ENCODE peak calls at places on chromosomes 12 and 14, in five cellular contexts. H, I, N, T and M are unnamed samples.

GRCh38 chr12:107263980-107264379 is 170.6 kb upstream of the CRY1 start:
- DNase-seq in H (no peak), I (no peak), N (no peak), T (no peak), M (no peak)

GRCh38 chr12:68331500-68331868 is 678 bp downstream of the MDM1 start:
- DNase-seq in H (no peak), I (no peak), N (no peak), T (no peak), M (no peak)

GRCh38 chr14:25049127-25049558 is 804 bp downstream of the STXBP6 start:
- DNase-seq in H (no peak), I (peak), N (no peak), T (no peak), M (no peak)

GRCh38 chr12:5066251-5066650 is 22.6 kb downstream of the KCNA5 start:
- DNase-seq in H (no peak), I (no peak), N (no peak), T (no peak), M (no peak)

GRCh38 chr14:70045296-70045695 is 143.5 kb downstream of the SLC8A3 start:
- DNase-seq in H (no peak), I (no peak), N (no peak), T (no peak), M (no peak)

GRCh38 chr12:57674691-57675090 is 19.2 kb upstream of the OS9 start:
- DNase-seq in H (no peak), I (no peak), N (no peak), T (no peak), M (no peak)

GRCh38 chr14:82060219-82060618 is 526.6 kb upstream of the SEL1L start:
- DNase-seq in H (no peak), I (no peak), N (no peak), T (no peak), M (no peak)

GRCh38 chr14:68167717-68168087 is 348.1 kb downstream of the RAD51B start:
- DNase-seq in H (no peak), I (no peak), N (no peak), T (no peak), M (no peak)

GRCh38 chr12:99605-100004 is 33.0 kb downstream of the IQSEC3 start:
- DNase-seq in H (no peak), I (peak), N (no peak), T (no peak), M (no peak)

GRCh38 chr12:112018571-112019237 is 5.5 kb downstream of the ERP29 start:
- DNase-seq in H (no peak), I (peak), N (peak), T (no peak), M (no peak)

GRCh38 chr12:123269395-123269892 is 2.2 kb downstream of the CDK2AP1 start:
- DNase-seq in H (peak), I (peak), N (peak), T (no peak), M (no peak)

GRCh38 chr14:53934778-53935414 is 21.7 kb downstream of the BMP4 start:
- DNase-seq in H (no peak), I (no peak), N (no peak), T (no peak), M (no peak)

GRCh38 chr12:50569876-50570275 is 65.1 kb downstream of the DIP2B start:
- DNase-seq in H (no peak), I (no peak), N (no peak), T (no peak), M (no peak)

GRCh38 chr12:30015661-30016060 is 231.9 kb upstream of the TMTC1 start:
- DNase-seq in H (no peak), I (no peak), N (no peak), T (no peak), M (no peak)

GRCh38 chr12:96526110-96526509 is 36.7 kb downstream of the CFAP54 start:
- DNase-seq in H (no peak), I (no peak), N (no peak), T (no peak), M (no peak)

GRCh38 chr14:51304428-51304827 is 64.4 kb downstream of the TMX1 start:
- DNase-seq in H (no peak), I (no peak), N (peak), T (no peak), M (no peak)

GRCh38 chr14:77040995-77041744 is 12.7 kb upstream of the IRF2BPL start:
- DNase-seq in H (no peak), I (no peak), N (no peak), T (peak), M (no peak)

GRCh38 chr14:76891436-76891835 is 65.2 kb downstream of the LRRC74A start:
- DNase-seq in H (no peak), I (no peak), N (no peak), T (no peak), M (no peak)

GRCh38 chr14:89721991-89722390 is 232.5 kb downstream of the EFCAB11 start:
- DNase-seq in H (no peak), I (no peak), N (no peak), T (no peak), M (no peak)

GRCh38 chr12:50509009-50509663 is 4.4 kb downstream of the DIP2B start:
- DNase-seq in H (no peak), I (no peak), N (no peak), T (no peak), M (no peak)

GRCh38 chr12:89051065-89051677 is 301.1 kb downstream of the DUSP6 start:
- DNase-seq in H (no peak), I (peak), N (peak), T (peak), M (no peak)
- TF ChIP-seq CTCF in H (peak), I (peak), N (peak), T (peak), M (peak)

DNA sequence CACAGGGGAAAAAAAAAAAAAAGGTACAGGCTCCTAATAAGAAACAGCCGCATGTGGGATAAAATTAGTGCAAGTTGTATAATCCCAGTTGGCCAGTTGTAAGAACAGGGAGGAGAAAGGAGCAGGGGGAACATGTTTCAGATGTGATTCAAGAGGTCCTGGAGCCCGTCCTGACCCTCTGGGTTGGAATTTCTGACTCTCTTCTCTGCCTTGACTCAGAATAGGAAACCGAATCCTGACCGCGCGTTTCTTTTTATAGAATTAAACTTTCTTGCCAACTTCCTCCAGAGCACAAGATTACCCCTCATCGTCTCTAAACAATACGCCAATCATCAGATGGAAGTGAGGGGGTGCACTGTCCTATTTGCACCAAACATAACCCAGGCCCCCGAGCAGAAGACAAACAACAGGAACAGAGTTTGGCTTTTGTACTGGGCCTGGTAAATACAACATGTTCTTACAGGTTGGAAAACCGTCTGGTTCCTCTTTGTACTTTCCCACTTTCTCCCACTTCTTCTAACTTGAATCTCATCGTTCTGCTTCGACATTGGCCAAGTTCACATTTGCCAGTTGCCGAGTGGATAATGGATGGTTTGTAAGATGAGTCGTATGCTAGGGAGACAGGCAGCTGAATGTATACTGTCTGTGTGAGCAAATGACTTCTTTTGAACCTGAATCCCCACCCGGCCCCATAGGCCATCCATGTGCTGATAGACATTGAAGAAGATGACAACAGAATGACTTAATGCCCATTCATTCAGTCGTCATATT is 42.5 kb upstream of the MED13L start:
- DNase-seq in H (peak), I (peak), N (peak), T (no peak), M (peak)
- H3K4me3 ChIP-seq in H (peak), I (no peak), N (no peak), T (no peak), M (peak)

DNA sequence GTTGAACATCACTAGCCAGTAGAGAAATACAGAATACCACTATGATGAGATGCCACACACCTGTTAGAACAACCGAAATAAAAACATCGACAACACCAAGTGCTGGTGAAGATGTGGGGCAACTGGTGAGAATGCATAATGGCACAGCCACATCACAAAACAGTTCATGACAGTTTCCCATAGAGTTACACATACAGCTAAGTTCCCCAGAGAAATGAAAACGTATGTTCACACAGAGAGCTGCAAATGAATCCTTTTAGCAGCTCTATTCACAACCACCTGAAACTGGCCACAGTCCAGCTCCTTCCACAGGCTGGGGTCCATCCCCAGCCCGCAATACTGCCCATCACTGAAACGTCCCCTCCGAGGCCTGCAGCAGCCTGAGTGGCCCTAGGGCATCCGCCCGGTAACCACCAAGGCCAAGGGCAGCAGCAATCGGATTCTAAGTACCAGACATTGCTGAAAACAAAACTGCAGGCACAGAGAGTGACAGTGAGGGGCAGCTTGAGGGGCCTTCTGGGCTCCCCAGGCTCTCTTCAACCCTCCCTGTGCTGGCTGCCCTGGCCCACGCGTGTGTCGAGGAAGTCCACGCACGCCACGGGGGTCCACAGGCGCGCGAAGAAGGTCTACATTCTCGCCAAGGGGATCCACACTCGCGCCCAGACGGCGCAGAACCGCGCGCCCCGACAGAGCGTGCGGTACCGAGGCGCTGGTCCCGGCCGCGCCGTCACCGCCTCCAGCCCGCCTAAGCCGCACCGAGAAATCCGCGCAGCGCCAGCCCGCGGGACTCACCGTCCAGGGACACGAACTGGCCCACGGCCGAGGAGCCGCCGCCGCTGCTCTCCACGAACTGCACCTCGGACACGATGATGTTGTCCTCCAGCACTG is 903 bp downstream of the BRF1 start:
- DNase-seq in H (no peak), I (no peak), N (no peak), T (no peak), M (no peak)
- TF ChIP-seq CTCF in H (no peak), I (no peak), N (no peak), T (no peak), M (no peak)

DNA sequence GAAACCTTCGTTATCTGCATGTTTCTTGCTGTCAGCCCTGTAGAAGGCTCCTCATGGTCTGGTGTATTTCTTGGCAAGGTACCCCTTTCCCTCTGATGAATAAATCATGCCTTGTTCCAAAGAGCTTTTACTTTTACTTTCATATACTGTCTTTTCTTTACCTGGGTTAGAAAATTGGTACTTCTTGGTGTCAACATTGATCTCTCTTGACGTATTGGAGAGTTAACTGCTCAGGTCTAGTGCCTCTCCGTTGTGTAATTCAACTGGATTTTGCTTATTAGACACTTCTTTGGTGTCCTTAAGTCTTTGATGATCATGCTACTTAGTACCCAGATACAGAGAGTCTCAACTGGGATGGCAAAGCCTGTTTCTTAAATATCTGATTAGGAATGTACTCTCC is 154.6 kb downstream of the PTCSC3 start:
- DNase-seq in H (no peak), I (no peak), N (no peak), T (no peak), M (no peak)
- H3K4me3 ChIP-seq in H (no peak), I (no peak), N (no peak), T (no peak), M (no peak)

GRCh38 chr12:116959845-116960514 is 49.2 kb downstream of the FBXW8 start:
- DNase-seq in H (no peak), I (no peak), N (no peak), T (no peak), M (no peak)

GRCh38 chr12:116954700-116955381 is 44.1 kb downstream of the FBXW8 start:
- DNase-seq in H (no peak), I (peak), N (no peak), T (no peak), M (no peak)

GRCh38 chr12:116958402-116959197 is 47.9 kb downstream of the FBXW8 start:
- DNase-seq in H (no peak), I (no peak), N (no peak), T (no peak), M (no peak)

GRCh38 chr12:116959198-116959460 is 48.4 kb downstream of the FBXW8 start:
- DNase-seq in H (no peak), I (no peak), N (no peak), T (no peak), M (no peak)

GRCh38 chr12:116955382-116956021 is 44.8 kb downstream of the FBXW8 start:
- DNase-seq in H (peak), I (peak), N (no peak), T (no peak), M (no peak)
- TF ChIP-seq CTCF in H (no peak), I (no peak), N (no peak), T (peak), M (no peak)

DNA sequence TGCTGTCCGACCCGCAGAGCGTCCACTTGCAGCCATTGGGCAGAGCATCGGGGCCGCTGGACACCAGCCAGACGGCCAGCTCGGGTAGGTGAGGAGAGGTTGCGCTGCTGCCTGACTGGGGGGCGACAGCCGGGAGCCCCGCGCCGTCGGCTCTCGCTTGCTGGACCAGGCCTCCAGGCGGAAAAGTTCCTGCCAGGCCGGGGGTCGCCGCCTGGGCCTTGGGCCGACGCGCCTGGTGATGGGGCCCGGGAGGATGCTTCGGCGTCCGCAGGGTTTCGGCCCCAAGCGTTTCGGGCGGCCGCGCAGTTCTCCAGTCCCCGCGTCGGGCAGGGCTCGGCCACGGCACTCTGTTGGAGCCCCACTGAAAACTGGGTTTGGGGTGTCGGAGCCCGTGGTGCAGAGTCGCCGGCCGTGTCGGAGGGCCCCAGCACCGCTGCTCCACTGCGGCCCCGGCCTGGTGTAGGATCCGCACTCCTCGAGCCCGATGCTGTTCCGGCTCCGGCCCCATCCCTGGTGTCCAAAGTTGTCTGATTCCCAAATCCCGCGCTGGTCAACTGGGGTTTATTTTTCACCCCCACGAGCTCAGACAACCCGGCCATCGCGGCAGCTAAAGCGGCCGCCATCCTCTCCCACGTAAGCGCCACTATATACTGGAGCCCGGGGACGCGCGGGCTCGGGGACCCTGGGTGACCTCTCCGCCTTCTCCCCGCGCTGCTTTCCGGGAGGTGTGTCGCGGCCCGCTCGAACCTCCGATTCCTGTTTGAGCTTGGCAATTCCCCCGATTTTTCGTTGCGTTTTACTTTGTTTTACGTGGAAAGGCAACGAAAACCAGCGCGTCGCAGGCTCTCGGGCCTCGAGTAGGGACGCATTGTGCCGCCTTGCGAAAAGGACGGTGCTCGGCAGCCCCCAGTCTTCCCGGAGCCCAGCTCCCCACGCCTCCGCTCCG is 872 bp downstream of the VSX2 start:
- DNase-seq in H (no peak), I (no peak), N (no peak), T (no peak), M (no peak)
- H3K4me3 ChIP-seq in H (peak), I (no peak), N (no peak), T (no peak), M (no peak)

GRCh38 chr14:49769171-49769570 is 1.2 kb downstream of the KLHDC2 start:
- DNase-seq in H (no peak), I (peak), N (peak), T (no peak), M (no peak)

GRCh38 chr14:49766839-49767238 is 1.1 kb upstream of the KLHDC2 start:
- DNase-seq in H (no peak), I (peak), N (no peak), T (no peak), M (no peak)

GRCh38 chr14:49768301-49769121 is 558 bp downstream of the KLHDC2 start:
- DNase-seq in H (peak), I (peak), N (peak), T (peak), M (no peak)

GRCh38 chr14:49769581-49770211 is 1.7 kb downstream of the KLHDC2 start:
- DNase-seq in H (no peak), I (no peak), N (no peak), T (no peak), M (no peak)

DNA sequence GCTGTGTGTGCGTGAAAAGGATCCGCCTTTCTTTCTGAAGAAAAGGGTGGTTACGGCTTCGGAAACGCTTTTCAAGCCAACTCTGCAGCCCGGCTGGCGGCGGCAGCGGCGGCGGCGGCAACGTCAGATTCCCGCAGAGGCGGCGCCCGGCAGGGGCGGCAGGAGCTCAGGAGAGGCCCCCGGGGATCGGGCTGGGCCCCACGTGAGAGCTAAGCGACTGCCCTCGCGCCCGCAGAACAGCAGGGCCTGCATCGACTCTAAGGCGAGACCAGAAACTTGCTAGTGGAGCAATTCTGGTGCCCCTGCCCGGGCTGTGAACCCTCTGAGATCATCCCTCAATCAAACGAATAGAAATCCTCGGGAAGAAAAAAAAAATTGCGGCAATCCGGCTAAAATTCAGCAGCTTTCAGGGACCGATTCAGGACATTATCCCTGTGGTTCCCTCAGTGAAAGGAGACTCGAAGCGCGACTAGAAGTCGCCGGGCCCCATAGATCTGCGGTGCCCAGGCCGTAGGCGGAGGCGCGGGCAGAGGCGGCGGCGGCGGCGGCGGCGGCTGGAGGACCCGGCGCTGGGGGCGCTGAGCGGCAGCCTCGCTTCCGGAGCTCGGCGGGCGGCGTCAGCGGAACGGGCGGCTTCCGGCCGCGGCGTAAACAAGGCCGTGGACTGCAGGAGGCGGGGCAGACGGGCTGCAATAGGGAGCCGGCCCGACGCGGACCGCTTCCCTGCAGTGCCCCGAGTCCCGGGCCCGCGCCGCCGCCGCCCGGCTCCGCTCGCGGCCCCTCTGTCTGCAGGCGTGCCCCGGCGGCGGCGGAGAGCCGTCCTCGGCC is at the start of gene KLHDC2:
- DNase-seq in H (peak), I (peak), N (peak), T (peak), M (no peak)
- TF ChIP-seq CTCF in H (peak), I (no peak), N (no peak), T (peak), M (peak)

DNA sequence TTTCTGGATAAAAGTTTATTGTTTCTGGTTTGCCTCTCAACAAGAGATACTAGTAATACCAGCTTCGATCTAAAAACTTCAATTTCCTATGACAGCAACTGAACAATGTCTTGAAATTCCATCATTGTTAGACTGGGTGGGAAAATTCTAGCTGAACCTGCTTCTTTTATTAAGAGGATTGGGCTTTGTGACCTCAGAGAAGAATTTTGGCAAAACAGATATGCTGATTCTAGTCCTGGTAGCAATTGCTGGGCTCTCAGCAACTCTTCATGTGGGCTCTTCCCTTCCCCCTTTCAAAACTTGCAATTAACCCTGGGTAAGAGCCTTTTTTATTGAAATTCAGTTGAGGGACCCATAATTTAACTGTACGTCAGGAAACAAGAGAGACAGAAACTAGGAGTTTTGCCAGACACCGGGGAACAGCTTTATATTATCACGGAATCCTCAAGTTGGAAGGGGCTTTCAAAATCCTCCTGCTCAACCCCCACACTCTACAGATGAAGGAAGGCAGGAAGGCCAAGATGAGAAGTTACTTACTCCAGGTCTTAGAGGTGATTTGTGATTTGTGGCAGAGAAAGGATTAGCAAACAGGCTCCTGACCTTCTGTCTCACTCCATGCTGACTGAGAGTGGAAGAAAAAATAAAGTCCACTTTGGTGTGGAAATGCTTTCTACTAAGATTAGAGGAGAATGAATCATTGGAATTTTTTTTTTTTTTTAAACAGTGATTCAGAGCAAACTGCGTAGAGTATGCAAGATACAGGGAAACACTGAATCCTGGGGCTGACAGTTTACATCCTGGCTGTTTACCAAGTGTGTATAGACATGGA is 239.0 kb upstream of the ATP2B1 start:
- DNase-seq in H (no peak), I (peak), N (peak), T (no peak), M (peak)
- H3K4me3 ChIP-seq in H (no peak), I (no peak), N (no peak), T (no peak), M (no peak)